ENCODE peak calls at places on chromosome 1, in eight cellular contexts. O is AG09319; J is WTC11; X is stimulated activated CD4-positive, alpha-beta T cell treated with anti-CD3 and anti-CD28 coated beads, TNF-alpha, amount 100 ng/mL, for 24 hours; P is fibroblast of the conjunctiva; U is GM23338; L is astrocyte of the spinal cord; R is left ventricle myocardium inferior. A is an unnamed sample.

GRCh38 chr1:51297401-51298321 is 32.7 kb downstream of the TTC39A start:
- DNase-seq in X (no peak), O (no peak), L (no peak), U (no peak), P (no peak), J (no peak), R (no peak), A (no peak)

GRCh38 chr1:201645956-201646355 is 107.0 kb downstream of the NAV1 start:
- DNase-seq in L (no peak), X (no peak), O (no peak), P (no peak), J (no peak), R (no peak), U (no peak), A (no peak)

GRCh38 chr1:108878678-108879077 is 1.9 kb downstream of the GPSM2 start:
- DNase-seq in L (no peak), J (no peak), O (no peak), R (no peak), U (no peak), P (no peak), X (no peak), A (no peak)

GRCh38 chr1:94321662-94322061 is 84.3 kb upstream of the ARHGAP29 start:
- DNase-seq in R (no peak), L (no peak), U (no peak), O (no peak), X (no peak), J (no peak), P (no peak), A (no peak)

GRCh38 chr1:201774983-201775344 is 54.0 kb upstream of the IPO9 start:
- DNase-seq in X (no peak), P (no peak), L (no peak), J (no peak), O (no peak), U (no peak), R (no peak), A (no peak)

GRCh38 chr1:46556822-46557221 is 5.4 kb upstream of the KNCN start:
- DNase-seq in O (no peak), P (no peak), X (no peak), J (no peak), U (no peak), R (no peak), L (peak; percentile 42), A (no peak)

GRCh38 chr1:209627349-209628196 is 24.7 kb downstream of the LAMB3 start:
- DNase-seq in U (peak; percentile 91), X (peak; percentile 81), R (peak; percentile 77), J (peak; percentile 95), O (no peak), P (peak; percentile 36), L (peak; percentile 68), A (peak; percentile 86)

GRCh38 chr1:8533124-8533523 is 215.2 kb downstream of the SLC45A1 start:
- DNase-seq in U (no peak), J (no peak), X (no peak), P (no peak), L (no peak), O (no peak), R (no peak), A (no peak)

GRCh38 chr1:4700801-4701200 is 46.4 kb downstream of the AJAP1 start:
- DNase-seq in X (no peak), U (no peak), R (no peak), O (no peak), P (no peak), J (no peak), L (no peak), A (peak; percentile 35)

GRCh38 chr1:5810553-5811270 is 181.5 kb downstream of the NPHP4 start:
- DNase-seq in J (no peak), L (no peak), O (no peak), X (no peak), R (no peak), U (no peak), P (no peak), A (no peak)

GRCh38 chr1:35931424-35932157 is 686 bp downstream of the AGO3 start:
- DNase-seq in X (no peak), J (no peak), R (no peak), P (no peak), O (no peak), L (peak; percentile 13), U (no peak), A (no peak)

GRCh38 chr1:241822846-241823245 is 25.2 kb upstream of the EXO1 start:
- DNase-seq in O (no peak), L (no peak), J (no peak), R (no peak), U (no peak), P (no peak), X (no peak), A (no peak)

GRCh38 chr1:110390096-110390495 is 730 bp downstream of the SLC16A4 start:
- DNase-seq in U (peak; percentile 61), L (peak; percentile 78), O (peak; percentile 76), X (no peak), P (peak; percentile 57), J (peak; percentile 16), R (peak; percentile 24), A (no peak)

GRCh38 chr1:226529891-226530290 is 18.7 kb upstream of the STUM start:
- DNase-seq in O (no peak), R (no peak), P (no peak), U (no peak), X (no peak), L (no peak), J (no peak), A (no peak)

GRCh38 chr1:146019225-146020057 is 2.1 kb downstream of the HJV start:
- DNase-seq in P (no peak), X (no peak), U (peak; percentile 82), L (no peak), R (no peak), O (no peak), J (peak; percentile 72), A (no peak)

GRCh38 chr1:231279081-231279480 is 38.1 kb downstream of the GNPAT start:
- DNase-seq in O (no peak), J (no peak), R (no peak), X (no peak), L (peak; percentile 62), P (peak; percentile 4), U (no peak), A (no peak)

GRCh38 chr1:219927956-219928790 is at the start of gene SLC30A10:
- DNase-seq in U (peak; percentile 71), P (no peak), J (peak; percentile 50), R (no peak), L (no peak), O (no peak), X (peak; percentile 2), A (peak; percentile 59)

GRCh38 chr1:164576311-164577271 is 17.6 kb downstream of the PBX1 start:
- DNase-seq in U (peak; percentile 70), J (peak; percentile 61), L (peak; percentile 83), O (peak; percentile 42), P (peak; percentile 72), R (peak; percentile 41), X (no peak), A (no peak)

GRCh38 chr1:2195785-2196184 is 1.2 kb upstream of the FAAP20 start:
- DNase-seq in R (no peak), J (no peak), O (no peak), P (no peak), X (no peak), L (no peak), U (no peak), A (no peak)

GRCh38 chr1:234820597-234820996 is 210.6 kb upstream of the IRF2BP2 start:
- DNase-seq in P (no peak), O (no peak), J (no peak), L (no peak), U (no peak), R (no peak), X (no peak), A (no peak)

GRCh38 chr1:32755098-32755809 is 52.7 kb upstream of the SYNC start:
- DNase-seq in P (no peak), X (no peak), U (peak; percentile 83), L (no peak), R (no peak), J (no peak), O (no peak), A (no peak)

GRCh38 chr1:4755301-4756183 is 101.1 kb downstream of the AJAP1 start:
- DNase-seq in L (peak; percentile 17), J (no peak), P (no peak), O (no peak), R (no peak), X (no peak), U (no peak), A (no peak)

GRCh38 chr1:117690230-117690629 is 84.4 kb downstream of the TENT5C start:
- DNase-seq in P (no peak), L (no peak), U (no peak), X (no peak), O (no peak), R (no peak), J (no peak), A (no peak)

GRCh38 chr1:210407207-210407886 is 78.6 kb downstream of the HHAT start:
- DNase-seq in P (no peak), X (peak; percentile 74), J (peak; percentile 81), U (peak; percentile 87), O (peak; percentile 16), R (peak; percentile 57), L (peak; percentile 69), A (no peak)

GRCh38 chr1:161119017-161119378 is 1.1 kb downstream of the NIT1 start:
- DNase-seq in J (peak; percentile 18), P (no peak), X (peak; percentile 33), L (no peak), U (peak; percentile 67), R (peak; percentile 47), O (no peak), A (peak; percentile 72)